ENCODE peak calls at places on chromosomes 1 and 21, in four cellular contexts. K is CD8-positive, alpha-beta T cell; O is hypothalamus; Z is activated T-cell treated with anti-CD3 and anti-CD28 coated beads for 1 hour. E is an unnamed sample.

GRCh38 chr21:32114434-32115063 is 164.3 kb downstream of the MIS18A start:
- DNase-seq in Z (no peak), K (no peak), O (no peak), E (no peak)

GRCh38 chr1:18948048-18948912 is 8.2 kb downstream of the IFFO2 start:
- DNase-seq in K (peak; percentile 43), Z (peak; percentile 42), O (no peak), E (peak; percentile 69)

GRCh38 chr1:231643333-231644237 is 17.0 kb downstream of the DISC1 start:
- DNase-seq in Z (no peak), K (no peak), O (no peak), E (no peak)

GRCh38 chr1:165403835-165404482 is 41.0 kb downstream of the RXRG start:
- DNase-seq in O (no peak), K (no peak), Z (no peak), E (no peak)

GRCh38 chr1:227923353-227924167 is 24.2 kb downstream of the WNT9A start:
- DNase-seq in O (no peak), K (no peak), Z (no peak), E (no peak)

GRCh38 chr21:34517491-34518245 is 5.7 kb upstream of the KCNE1 start:
- DNase-seq in O (no peak), K (no peak), Z (no peak), E (no peak)

GRCh38 chr1:188715566-188715965 is 1762.1 kb downstream of the BRINP3 start:
- DNase-seq in Z (no peak), K (no peak), O (no peak), E (no peak)

GRCh38 chr1:110062612-110063011 is 7.9 kb downstream of the ALX3 start:
- DNase-seq in O (no peak), K (no peak), Z (no peak), E (no peak)

GRCh38 chr1:229758101-229759036 is 132.3 kb downstream of the URB2 start:
- DNase-seq in O (no peak), Z (no peak), K (no peak), E (no peak)

GRCh38 chr1:150973826-150974579 is 632 bp downstream of the CERS2 start:
- DNase-seq in K (no peak), O (no peak), Z (peak; percentile 14), E (no peak)

GRCh38 chr1:84298688-84299535 is 2.6 kb upstream of the SAMD13 start:
- DNase-seq in K (peak; percentile 3), O (no peak), Z (peak; percentile 11), E (peak; percentile 69)

GRCh38 chr1:244150071-244150470 is 99.0 kb downstream of the ZBTB18 start:
- DNase-seq in K (no peak), O (no peak), Z (no peak), E (no peak)

GRCh38 chr1:104648269-104648691 is 898.6 kb downstream of the AMY1C start:
- DNase-seq in O (no peak), K (no peak), Z (no peak), E (no peak)

GRCh38 chr1:31805318-31805717 is 10.5 kb downstream of the SPOCD1 start:
- DNase-seq in O (no peak), Z (no peak), K (no peak), E (no peak)

GRCh38 chr1:160862151-160863061 is at the start of gene CD244:
- DNase-seq in Z (no peak), O (no peak), K (peak; percentile 33), E (no peak)

GRCh38 chr1:211129790-211130189 is 4.2 kb downstream of the KCNH1 start:
- DNase-seq in K (no peak), Z (no peak), O (no peak), E (no peak)

GRCh38 chr1:83693409-83694126 is 305.4 kb downstream of the TTLL7 start:
- DNase-seq in O (no peak), K (no peak), Z (no peak), E (no peak)

GRCh38 chr1:153677718-153678518 is 570 bp upstream of the NPR1 start:
- DNase-seq in O (no peak), Z (peak; percentile 26), K (no peak), E (peak; percentile 70)

GRCh38 chr1:33928256-33928655 is 64.4 kb downstream of the HMGB4 start:
- DNase-seq in O (no peak), K (no peak), Z (no peak), E (no peak)

GRCh38 chr1:16978139-16978538 is 2.3 kb downstream of the MFAP2 start:
- DNase-seq in K (no peak), O (no peak), Z (no peak), E (no peak)

GRCh38 chr1:40870135-40870728 is 8.1 kb upstream of the CITED4 start:
- DNase-seq in K (no peak), Z (no peak), O (no peak), E (no peak)

GRCh38 chr1:174153085-174153824 is 6.1 kb upstream of the RABGAP1L start:
- DNase-seq in K (no peak), Z (no peak), O (no peak), E (no peak)

GRCh38 chr1:231927431-231927830 is 300.8 kb downstream of the DISC1 start:
- DNase-seq in K (no peak), Z (no peak), O (no peak), E (no peak)

GRCh38 chr1:248611883-248612282 is 14.4 kb upstream of the OR2T10 start:
- DNase-seq in K (no peak), Z (no peak), O (no peak), E (no peak)

GRCh38 chr1:29812397-29813135 is 576.2 kb downstream of the PTPRU start:
- DNase-seq in Z (no peak), O (no peak), K (no peak), E (no peak)

GRCh38 chr1:117014209-117014608 is 12.6 kb downstream of the CD101 start:
- DNase-seq in K (no peak), Z (no peak), O (no peak), E (no peak)

GRCh38 chr1:68384321-68384813 is 65.4 kb downstream of the RPE65 start:
- DNase-seq in O (peak; percentile 30), Z (no peak), K (no peak), E (no peak)

GRCh38 chr1:165954940-165955339 is 127.5 kb downstream of the UCK2 start:
- DNase-seq in Z (no peak), O (no peak), K (no peak), E (no peak)

GRCh38 chr1:2288308-2288707 is 60.2 kb downstream of the SKI start:
- DNase-seq in Z (no peak), K (no peak), O (no peak), E (no peak)